ENCODE peak calls at places on chromosomes 12 and 14, in nine cellular contexts. A is occipital lobe, D is MM.1S, L is lower leg skin, Z is endothelial cell, S is GM10248, K is AG04450, B is stromal cell of bone marrow, H is AML-193. U is an unnamed sample.

GRCh38 chr12:113837059-113837458 is 129.1 kb downstream of the RBM19 start:
- DNase-seq in S (no peak), K (no peak), Z (no peak), A (no peak), D (no peak), B (no peak), L (no peak), H (no peak), U (no peak)

GRCh38 chr12:2372735-2373134 is 319.9 kb downstream of the CACNA1C start:
- DNase-seq in H (no peak), A (no peak), B (no peak), D (no peak), S (no peak), L (no peak), Z (no peak), K (no peak), U (no peak)

GRCh38 chr12:2902287-2902880 is 11.7 kb downstream of the TULP3 start:
- DNase-seq in L (peak; percentile 49), S (no peak), B (no peak), Z (no peak), H (no peak), D (no peak), K (no peak), A (peak; percentile 46), U (no peak)

GRCh38 chr14:91548145-91548544 is 38.0 kb upstream of the PPP4R3A start:
- DNase-seq in D (no peak), H (no peak), B (no peak), L (no peak), A (no peak), Z (no peak), S (no peak), K (no peak), U (no peak)

GRCh38 chr14:59698793-59699192 is 122.2 kb upstream of the CCDC175 start:
- DNase-seq in D (no peak), B (no peak), Z (no peak), K (no peak), L (no peak), H (peak; percentile 1), A (no peak), S (no peak), U (no peak)

GRCh38 chr14:102238766-102239165 is 66.2 kb downstream of the MOK start:
- DNase-seq in B (no peak), Z (no peak), A (no peak), K (no peak), D (no peak), S (no peak), H (no peak), L (no peak), U (no peak)

GRCh38 chr12:2390850-2391390 is 338.1 kb downstream of the CACNA1C start:
- DNase-seq in Z (no peak), L (no peak), A (no peak), H (no peak), D (no peak), K (no peak), B (no peak), S (no peak), U (no peak)

GRCh38 chr14:72852194-72852593 is 41.7 kb downstream of the DPF3 start:
- DNase-seq in A (no peak), B (no peak), S (no peak), D (no peak), L (no peak), Z (no peak), K (no peak), H (no peak), U (no peak)

GRCh38 chr12:30417697-30418231 is 277.9 kb downstream of the IPO8 start:
- DNase-seq in L (peak; percentile 63), Z (no peak), B (peak; percentile 97), A (peak; percentile 40), D (no peak), K (peak; percentile 48), H (no peak), S (no peak), U (peak; percentile 22)

GRCh38 chr14:99460793-99461192 is 19.9 kb downstream of the SETD3 start:
- DNase-seq in K (no peak), H (no peak), B (no peak), S (no peak), Z (no peak), A (no peak), L (no peak), D (no peak), U (no peak)

GRCh38 chr12:112919131-112919530 is 12.4 kb downstream of the OAS1 start:
- DNase-seq in H (no peak), L (no peak), S (no peak), K (no peak), Z (no peak), D (no peak), B (no peak), A (no peak), U (no peak)

GRCh38 chr12:6370994-6371754 is 4.2 kb downstream of the SCNN1A start:
- DNase-seq in B (no peak), H (no peak), K (no peak), L (no peak), S (no peak), Z (peak; percentile 36), A (no peak), D (no peak), U (no peak)

GRCh38 chr14:81509838-81510452 is 23.7 kb downstream of the SEL1L start:
- DNase-seq in K (no peak), H (no peak), D (no peak), A (no peak), Z (no peak), S (no peak), L (no peak), B (no peak), U (no peak)

GRCh38 chr14:53619625-53620324 is 336.9 kb downstream of the BMP4 start:
- DNase-seq in Z (no peak), K (peak; percentile 43), D (no peak), L (no peak), A (no peak), H (no peak), S (no peak), B (peak; percentile 13), U (no peak)

U was measured in hepatic stellate cell.